ENCODE peak calls at places on chromosome 18, in five cellular contexts. C is activated T-cell treated with anti-CD3 and anti-CD28 coated beads, Interleukin-2, amount 50 U/mL, for 48 hours; V is H54; J is neural crest cell; Y is tibial artery. N is an unnamed sample.
A peak's percentile ranks its signal among the peaks of the same experiment; 100 is the strongest.

GRCh38 chr18:53796042-53796729 is 428.3 kb downstream of the MBD2 start:
- DNase-seq in C (no peak), V (peak; percentile 1), J (no peak), Y (peak; percentile 39), N (no peak)

GRCh38 chr18:61942072-61942471 is 49.3 kb upstream of the RNF152 start:
- DNase-seq in C (no peak), V (no peak), J (no peak), Y (no peak), N (no peak)

GRCh38 chr18:43875496-43875895 is 598.2 kb upstream of the SYT4 start:
- DNase-seq in C (no peak), V (no peak), J (no peak), Y (no peak), N (no peak)

GRCh38 chr18:30965237-30965636 is 77.3 kb downstream of the DSC3 start:
- DNase-seq in C (no peak), V (no peak), J (no peak), Y (no peak), N (no peak)

GRCh38 chr18:21636769-21637168 is 24.7 kb downstream of the SNRPD1 start:
- DNase-seq in C (no peak), V (no peak), J (no peak), Y (no peak), N (no peak)

GRCh38 chr18:75107196-75107930 is 101.6 kb downstream of the PTGR3 start:
- DNase-seq in C (no peak), V (no peak), J (no peak), Y (no peak), N (no peak)

GRCh38 chr18:70276416-70277145 is 12.3 kb upstream of the SOCS6 start:
- DNase-seq in C (no peak), V (no peak), J (no peak), Y (no peak), N (no peak)

GRCh38 chr18:78102135-78102534 is 852.5 kb downstream of the GALR1 start:
- DNase-seq in C (no peak), V (no peak), J (no peak), Y (no peak), N (no peak)

GRCh38 chr18:38966846-38967245 is 1401.2 kb upstream of the CELF4 start:
- DNase-seq in C (no peak), V (no peak), J (no peak), Y (no peak), N (no peak)

GRCh38 chr18:46468431-46469180 is 188.4 kb downstream of the LOXHD1 start:
- DNase-seq in C (no peak), V (no peak), J (no peak), Y (no peak), N (no peak)

GRCh38 chr18:48649231-48649630 is 110.4 kb downstream of the CTIF start:
- DNase-seq in C (no peak), V (no peak), J (no peak), Y (no peak), N (peak; percentile 44)

GRCh38 chr18:76416935-76417334 is 78.1 kb downstream of the ZNF516 start:
- DNase-seq in C (no peak), V (no peak), J (no peak), Y (no peak), N (no peak)

N was measured in left lobe of liver.